ENCODE peak calls at places on chromosome 15, in four cellular contexts. E is EL; Z is activated CD4-positive, alpha-beta T cell treated with anti-CD3 and anti-CD28 coated beads, Interleukin-2, amount 50 U/mL, for 1 hour; J is immature natural killer cell. V is an unnamed sample.

GRCh38 chr15:78329625-78330024 is 10.5 kb upstream of the CRABP1 start:
- DNase-seq in J (no peak), Z (no peak), E (no peak), V (no peak)

GRCh38 chr15:55703873-55704285 is 39.1 kb downstream of the PRTG start:
- DNase-seq in J (no peak), E (peak), Z (no peak), V (no peak)

GRCh38 chr15:57873564-57874209 is 167.2 kb downstream of the POLR2M start:
- DNase-seq in J (no peak), Z (no peak), E (peak), V (no peak)

GRCh38 chr15:38635170-38635569 is 70.6 kb upstream of the RASGRP1 start:
- DNase-seq in Z (no peak), J (no peak), E (no peak), V (no peak)

GRCh38 chr15:97783240-97783639 is 177.3 kb upstream of the ARRDC4 start:
- DNase-seq in Z (no peak), E (no peak), J (no peak), V (no peak)

GRCh38 chr15:51132384-51133139 is 37.9 kb upstream of the TNFAIP8L3 start:
- DNase-seq in Z (no peak), J (no peak), E (peak), V (no peak)

GRCh38 chr15:38680780-38681179 is 116.2 kb upstream of the RASGRP1 start:
- DNase-seq in E (no peak), J (no peak), Z (no peak), V (no peak)

GRCh38 chr15:74723754-74724334 is 1.5 kb downstream of the CYP1A1 start:
- DNase-seq in J (no peak), Z (no peak), E (peak), V (no peak)

GRCh38 chr15:67957435-67958139 is 96.5 kb upstream of the PIAS1 start:
- DNase-seq in J (no peak), E (no peak), Z (no peak), V (no peak)

GRCh38 chr15:76460871-76461270 is 124.3 kb downstream of the ISL2 start:
- DNase-seq in Z (no peak), J (no peak), E (peak), V (no peak)

GRCh38 chr15:38867556-38867955 is 302.9 kb upstream of the RASGRP1 start:
- DNase-seq in E (peak), J (no peak), Z (no peak), V (no peak)

GRCh38 chr15:60396964-60397771 is 618 bp downstream of the ANXA2 start:
- DNase-seq in J (peak), E (peak), Z (peak), V (peak)

GRCh38 chr15:70701891-70702568 is 61.3 kb downstream of the UACA start:
- DNase-seq in Z (no peak), E (peak), J (no peak), V (no peak)

GRCh38 chr15:57527382-57528091 is 64.2 kb upstream of the MYZAP start:
- DNase-seq in Z (no peak), J (peak), E (peak), V (no peak)

GRCh38 chr15:78174398-78174797 is 25.2 kb downstream of the IDH3A start:
- DNase-seq in E (no peak), Z (no peak), J (no peak), V (peak)

GRCh38 chr15:63045438-63046278 is 3.1 kb downstream of the TPM1 start:
- DNase-seq in J (no peak), E (peak), Z (no peak), V (no peak)

GRCh38 chr15:78317145-78317836 is 17.9 kb upstream of the SKIC8 start:
- DNase-seq in E (peak), Z (no peak), J (no peak), V (peak)

GRCh38 chr15:26126070-26126469 is 262.9 kb upstream of the ATP10A start:
- DNase-seq in Z (no peak), E (no peak), J (no peak), V (no peak)

GRCh38 chr15:90227816-90228772 is 5.6 kb downstream of the CIB1 start:
- DNase-seq in Z (no peak), J (no peak), E (no peak), V (peak)

GRCh38 chr15:84988909-84989644 is 7.4 kb downstream of the PDE8A start:
- DNase-seq in E (no peak), Z (no peak), J (no peak), V (no peak)

GRCh38 chr15:85071061-85071460 is 89.4 kb downstream of the PDE8A start:
- DNase-seq in E (no peak), J (no peak), Z (no peak), V (no peak)

GRCh38 chr15:39391230-39391629 is 189.6 kb upstream of the THBS1 start:
- DNase-seq in Z (no peak), E (peak), J (no peak), V (no peak)

GRCh38 chr15:95911570-95912279 is 418.8 kb upstream of the NR2F2 start:
- DNase-seq in E (no peak), Z (no peak), J (no peak), V (no peak)

GRCh38 chr15:89526601-89527441 is 30.4 kb upstream of the RHCG start:
- DNase-seq in J (no peak), E (no peak), Z (no peak), V (no peak)

GRCh38 chr15:63490345-63491034 is 13.9 kb upstream of the USP3 start:
- DNase-seq in Z (no peak), E (no peak), J (no peak), V (peak)

GRCh38 chr15:60062826-60063225 is 58.7 kb downstream of the FOXB1 start:
- DNase-seq in Z (no peak), E (peak), J (no peak), V (no peak)

GRCh38 chr15:31367730-31368344 is 41.2 kb downstream of the KLF13 start:
- DNase-seq in E (no peak), Z (no peak), J (peak), V (peak)

GRCh38 chr15:66290518-66290917 is 2.9 kb upstream of the DIS3L start:
- DNase-seq in E (no peak), Z (no peak), J (no peak), V (no peak)

GRCh38 chr15:50549326-50549725 is 2.9 kb upstream of the USP50 start:
- DNase-seq in E (no peak), Z (no peak), J (no peak), V (no peak)

GRCh38 chr15:59751552-59752413 is 62.7 kb upstream of the BNIP2 start:
- DNase-seq in J (no peak), Z (no peak), E (no peak), V (no peak)

GRCh38 chr15:31141792-31142191 is 40.3 kb upstream of the TRPM1 start:
- DNase-seq in J (no peak), Z (no peak), E (no peak), V (no peak)

GRCh38 chr15:49844390-49844789 is 223.5 kb downstream of the DTWD1 start:
- DNase-seq in J (no peak), Z (no peak), E (no peak), V (no peak)

GRCh38 chr15:49619226-49619625 is 1.4 kb downstream of the FAM227B start:
- DNase-seq in E (no peak), Z (no peak), J (no peak), V (no peak)